ENCODE peak calls at places on chromosome 13, in nine cellular contexts. Q, W, N, H, V, O, M, L and R are unnamed samples.
A peak's percentile ranks its signal among the peaks of the same experiment; 100 is the strongest.

GRCh38 chr13:36804588-36804987 is 14.4 kb upstream of the RFXAP start:
- DNase-seq in M (no peak), Q (no peak), W (no peak), V (peak; percentile 42), O (no peak), N (no peak), H (no peak), L (no peak), R (no peak)

GRCh38 chr13:38871275-38871674 is 119.4 kb downstream of the STOML3 start:
- DNase-seq in V (no peak), Q (no peak), O (no peak), H (no peak), L (no peak), W (no peak), M (no peak), N (no peak), R (no peak)

GRCh38 chr13:76293346-76293745 is 592.9 kb downstream of the KCTD12 start:
- DNase-seq in N (no peak), M (no peak), Q (no peak), O (no peak), W (no peak), H (no peak), L (no peak), V (peak; percentile 63), R (no peak)

GRCh38 chr13:40220299-40220935 is 446.0 kb downstream of the FOXO1 start:
- DNase-seq in O (no peak), L (no peak), M (no peak), Q (no peak), W (no peak), N (peak; percentile 73), V (no peak), H (no peak), R (no peak)

GRCh38 chr13:35485451-35485850 is 9.0 kb upstream of the MAB21L1 start:
- DNase-seq in Q (no peak), M (no peak), N (no peak), O (no peak), H (no peak), L (no peak), V (no peak), W (no peak), R (no peak)

GRCh38 chr13:101511766-101512165 is 59.3 kb downstream of the ITGBL1 start:
- DNase-seq in H (no peak), N (no peak), Q (no peak), V (no peak), M (no peak), L (no peak), W (no peak), O (no peak), R (no peak)

GRCh38 chr13:21233086-21233485 is 56.6 kb downstream of the MRPL57 start:
- DNase-seq in W (no peak), M (no peak), O (no peak), V (no peak), Q (no peak), L (no peak), H (peak; percentile 11), N (no peak), R (no peak)

GRCh38 chr13:89937420-89937819 is 1410.1 kb upstream of the MIR17HG start:
- DNase-seq in M (no peak), V (no peak), N (no peak), Q (no peak), H (no peak), O (no peak), W (no peak), L (no peak), R (no peak)

GRCh38 chr13:101453784-101454201 is 1.3 kb downstream of the ITGBL1 start:
- DNase-seq in L (no peak), H (peak; percentile 34), N (peak; percentile 4), O (peak; percentile 61), V (peak; percentile 74), M (no peak), W (no peak), Q (no peak), R (peak; percentile 18)

GRCh38 chr13:45807520-45808099 is 43.9 kb downstream of the SIAH3 start:
- DNase-seq in O (peak; percentile 40), Q (peak; percentile 20), V (peak; percentile 81), W (peak; percentile 30), M (no peak), L (peak; percentile 14), H (peak; percentile 3), N (peak; percentile 43), R (peak; percentile 55)

GRCh38 chr13:42211704-42212103 is 60.2 kb upstream of the AKAP11 start:
- DNase-seq in N (peak; percentile 6), M (no peak), L (no peak), V (peak; percentile 70), O (no peak), W (no peak), Q (no peak), H (no peak), R (no peak)

GRCh38 chr13:41458187-41458938 is 1.0 kb downstream of the RGCC start:
- DNase-seq in M (peak; percentile 40), O (peak; percentile 32), H (no peak), V (peak; percentile 53), Q (no peak), N (peak; percentile 79), L (peak; percentile 5), W (peak; percentile 28), R (peak; percentile 16)

GRCh38 chr13:113126265-113127150 is 3.9 kb downstream of the F10 start:
- DNase-seq in V (no peak), L (no peak), Q (no peak), N (no peak), M (no peak), O (no peak), H (no peak), W (no peak), R (no peak)

GRCh38 chr13:47886314-47886713 is 114.8 kb downstream of the SUCLA2 start:
- DNase-seq in N (no peak), W (no peak), V (no peak), L (no peak), Q (no peak), O (no peak), M (no peak), H (no peak), R (no peak)

GRCh38 chr13:43196171-43196611 is 172.8 kb downstream of the DNAJC15 start:
- DNase-seq in L (no peak), H (no peak), N (no peak), W (no peak), V (peak; percentile 17), Q (no peak), M (peak; percentile 23), O (no peak), R (no peak)

GRCh38 chr13:70849267-70849666 is 741.0 kb upstream of the KLHL1 start:
- DNase-seq in M (no peak), H (no peak), O (no peak), V (no peak), W (no peak), N (no peak), L (no peak), Q (no peak), R (no peak)

GRCh38 chr13:26897706-26898550 is 137.3 kb upstream of the GPR12 start:
- DNase-seq in V (no peak), W (no peak), Q (no peak), O (no peak), L (no peak), N (no peak), M (no peak), H (no peak), R (no peak)

GRCh38 chr13:27424246-27425150 is at the start of gene GTF3A:
- DNase-seq in M (peak; percentile 89), Q (peak; percentile 91), H (peak; percentile 85), N (peak; percentile 92), W (peak; percentile 75), V (peak; percentile 88), O (peak; percentile 78), L (peak; percentile 75), R (peak; percentile 89)

GRCh38 chr13:99028890-99029289 is 51.0 kb upstream of the DOCK9 start:
- DNase-seq in W (no peak), V (no peak), O (peak; percentile 59), N (peak; percentile 75), L (no peak), M (no peak), H (no peak), Q (peak; percentile 7), R (no peak)

GRCh38 chr13:42644841-42645240 is 70.9 kb downstream of the TNFSF11 start:
- DNase-seq in H (no peak), N (no peak), M (no peak), O (no peak), L (no peak), Q (no peak), W (no peak), V (no peak), R (no peak)

GRCh38 chr13:102825921-102826706 is 19.7 kb upstream of the ERCC5 start:
- DNase-seq in O (no peak), N (no peak), V (peak; percentile 90), W (no peak), Q (no peak), M (no peak), H (peak; percentile 78), L (no peak), R (no peak)

GRCh38 chr13:72599148-72599743 is 128.2 kb downstream of the MZT1 start:
- DNase-seq in Q (no peak), M (no peak), H (no peak), V (no peak), O (no peak), W (no peak), L (no peak), N (no peak), R (no peak)

GRCh38 chr13:51297556-51297955 is 41.9 kb upstream of the SERPINE3 start:
- DNase-seq in O (no peak), H (no peak), N (no peak), L (no peak), M (no peak), V (no peak), W (no peak), Q (no peak), R (no peak)

GRCh38 chr13:33869005-33869404 is 51.1 kb downstream of the RFC3 start:
- DNase-seq in L (no peak), H (no peak), O (no peak), M (no peak), Q (no peak), W (no peak), N (no peak), V (no peak), R (no peak)

GRCh38 chr13:25803626-25804025 is 248.2 kb downstream of the SHISA2 start:
- DNase-seq in W (no peak), V (peak; percentile 12), Q (no peak), H (no peak), M (no peak), O (no peak), L (no peak), N (no peak), R (no peak)

GRCh38 chr13:48000559-48001126 is 430 bp downstream of the SUCLA2 start:
- DNase-seq in N (peak; percentile 33), Q (no peak), M (no peak), H (no peak), W (no peak), L (no peak), V (peak; percentile 30), O (peak; percentile 35), R (no peak)

GRCh38 chr13:44855860-44856259 is 133.4 kb downstream of the NUFIP1 start:
- DNase-seq in V (no peak), M (no peak), H (no peak), L (no peak), W (no peak), O (no peak), N (no peak), Q (no peak), R (no peak)

GRCh38 chr13:34358811-34359513 is 541.0 kb downstream of the RFC3 start:
- DNase-seq in W (peak; percentile 2), N (no peak), Q (no peak), O (no peak), V (peak; percentile 79), M (no peak), L (no peak), H (peak; percentile 92), R (no peak)

GRCh38 chr13:34779171-34779570 is 162.9 kb upstream of the NBEA start:
- DNase-seq in W (no peak), H (no peak), L (no peak), O (no peak), V (no peak), N (no peak), M (no peak), Q (no peak), R (no peak)

GRCh38 chr13:26693749-26694463 is 66.7 kb downstream of the GPR12 start:
- DNase-seq in H (no peak), O (no peak), V (no peak), Q (no peak), L (no peak), W (no peak), M (no peak), N (no peak), R (no peak)

GRCh38 chr13:74202129-74202528 is 67.9 kb upstream of the KLF12 start:
- DNase-seq in V (no peak), M (no peak), H (no peak), L (no peak), O (no peak), Q (no peak), W (no peak), N (no peak), R (no peak)